ENCODE peak calls at places on chromosome 6, in four cellular contexts. Q is hypothalamus, S is kidney epithelial cell, R is nucleus accumbens. V is an unnamed sample.

GRCh38 chr6:40074292-40075050 is 140.2 kb upstream of the MOCS1 start:
- DNase-seq in Q (no peak), S (no peak), R (no peak), V (no peak)

GRCh38 chr6:109318328-109318876 is 63.9 kb downstream of the CD164 start:
- DNase-seq in R (peak), S (no peak), Q (peak), V (no peak)

GRCh38 chr6:148969679-148970078 is 222.8 kb downstream of the UST start:
- DNase-seq in R (no peak), Q (no peak), S (no peak), V (no peak)

GRCh38 chr6:34979994-34980393 is 90.9 kb downstream of the ANKS1A start:
- DNase-seq in R (no peak), S (no peak), Q (no peak), V (no peak)

GRCh38 chr6:56477241-56477640 is 165.4 kb downstream of the DST start:
- DNase-seq in R (no peak), Q (no peak), S (no peak), V (no peak)

GRCh38 chr6:50936277-50936681 is 117.6 kb downstream of the TFAP2B start:
- DNase-seq in S (no peak), Q (no peak), R (no peak), V (no peak)

GRCh38 chr6:154478021-154478651 is 32.3 kb downstream of the CNKSR3 start:
- DNase-seq in R (no peak), Q (no peak), S (no peak), V (no peak)

GRCh38 chr6:108736832-108737231 is 111.4 kb upstream of the ARMC2 start:
- DNase-seq in Q (no peak), S (peak), R (no peak), V (no peak)

GRCh38 chr6:110826236-110827129 is 11.2 kb upstream of the CDK19 start:
- DNase-seq in R (no peak), Q (no peak), S (no peak), V (no peak)

GRCh38 chr6:16389642-16390041 is 151.3 kb downstream of the GMPR start:
- DNase-seq in Q (no peak), R (no peak), S (no peak), V (no peak)

GRCh38 chr6:138571585-138572199 is 72.4 kb upstream of the NHSL1 start:
- DNase-seq in R (no peak), Q (no peak), S (no peak), V (no peak)

GRCh38 chr6:112286010-112286409 is 31.6 kb upstream of the LAMA4 start:
- DNase-seq in Q (no peak), S (no peak), R (no peak), V (no peak)

GRCh38 chr6:8219352-8219943 is 117.1 kb upstream of the EEF1E1 start:
- DNase-seq in Q (no peak), R (no peak), S (no peak), V (no peak)

GRCh38 chr6:36432151-36432633 is 10.5 kb downstream of the PXT1 start:
- DNase-seq in Q (no peak), R (no peak), S (no peak), V (no peak)

GRCh38 chr6:84767591-84768201 is 3.3 kb upstream of the TBX18 start:
- DNase-seq in Q (no peak), R (no peak), S (no peak), V (no peak)

GRCh38 chr6:35426074-35426473 is 26.1 kb upstream of the FANCE start:
- DNase-seq in Q (no peak), R (no peak), S (no peak), V (no peak)

GRCh38 chr6:158853072-158853871 is 34.1 kb upstream of the EZR start:
- DNase-seq in R (no peak), Q (no peak), S (peak), V (peak)

GRCh38 chr6:36318690-36319435 is 17.8 kb downstream of the BNIP5 start:
- DNase-seq in Q (no peak), S (no peak), R (no peak), V (no peak)

GRCh38 chr6:35678021-35678654 is 10.6 kb downstream of the FKBP5 start:
- DNase-seq in S (no peak), R (no peak), Q (no peak), V (no peak)

GRCh38 chr6:166541876-166542579 is 44.5 kb downstream of the RAMACL start:
- DNase-seq in Q (no peak), R (no peak), S (no peak), V (no peak)

GRCh38 chr6:40779399-40779798 is 192.2 kb upstream of the LRFN2 start:
- DNase-seq in Q (no peak), S (peak), R (no peak), V (no peak)

GRCh38 chr6:5100806-5101205 is 15.7 kb downstream of the PPP1R3G start:
- DNase-seq in R (no peak), S (no peak), Q (no peak), V (no peak)

GRCh38 chr6:30075094-30075986 is at the start of gene RNF39:
- DNase-seq in Q (no peak), R (no peak), S (no peak), V (no peak)

GRCh38 chr6:5113096-5113495 is 28.0 kb downstream of the PPP1R3G start:
- DNase-seq in Q (no peak), S (no peak), R (no peak), V (no peak)

GRCh38 chr6:44148306-44148705 is 10.3 kb upstream of the CAPN11 start:
- DNase-seq in S (no peak), R (no peak), Q (no peak), V (no peak)

GRCh38 chr6:141244366-141244765 is 888.4 kb upstream of the GJE1 start:
- DNase-seq in Q (no peak), S (no peak), R (no peak), V (no peak)